ENCODE peak calls at places on chromosomes 6 and 20, in five cellular contexts. Z is progenitor cell of endocrine pancreas, T is foreskin fibroblast, Y is fibroblast of mammary gland, V is cardiac muscle cell. X is an unnamed sample.

GRCh38 chr6:27839303-27840081 is 72.7 kb downstream of the OR2B2 start:
- DNase-seq in V (peak; percentile 76), T (peak; percentile 75), Z (no peak), Y (peak; percentile 96), X (no peak)

GRCh38 chr6:31462026-31462963 is 35.6 kb upstream of the MICB start:
- DNase-seq in V (no peak), Z (no peak), T (peak; percentile 38), Y (peak; percentile 64), X (no peak)

GRCh38 chr6:142773859-142774258 is 171.1 kb downstream of the HIVEP2 start:
- DNase-seq in Y (no peak), T (no peak), Z (no peak), V (no peak), X (no peak)

GRCh38 chr6:135953800-135954199 is 102.3 kb downstream of the PDE7B start:
- DNase-seq in V (no peak), Z (no peak), Y (no peak), T (no peak), X (no peak)

GRCh38 chr20:57844626-57845596 is 135.1 kb upstream of the PMEPA1 start:
- DNase-seq in T (no peak), V (no peak), Z (peak; percentile 3), Y (no peak), X (peak; percentile 63)

GRCh38 chr6:160454303-160454702 is 106.1 kb downstream of the SLC22A3 start:
- DNase-seq in Z (no peak), V (no peak), T (no peak), Y (no peak), X (no peak)

GRCh38 chr6:131160254-131160758 is 25.0 kb downstream of the AKAP7 start:
- DNase-seq in V (no peak), T (no peak), Z (no peak), Y (no peak), X (no peak)

GRCh38 chr6:132357120-132357519 is 44.2 kb downstream of the MOXD1 start:
- DNase-seq in T (no peak), Y (peak; percentile 47), V (peak; percentile 67), Z (no peak), X (no peak)

GRCh38 chr20:51750037-51750769 is 18.0 kb downstream of the ATP9A start:
- DNase-seq in Y (peak; percentile 99), T (peak; percentile 97), V (peak; percentile 92), Z (no peak), X (no peak)

GRCh38 chr6:87825865-87826264 is 123.8 kb upstream of the AKIRIN2 start:
- DNase-seq in Y (no peak), T (no peak), V (no peak), Z (no peak), X (no peak)

GRCh38 chr20:17995967-17996819 is 27.4 kb downstream of the MGME1 start:
- DNase-seq in Y (peak; percentile 86), T (peak; percentile 56), V (peak; percentile 79), Z (no peak), X (no peak)

GRCh38 chr6:135600931-135601330 is 103.4 kb upstream of the AHI1 start:
- DNase-seq in Y (no peak), T (no peak), V (no peak), Z (no peak), X (no peak)

GRCh38 chr6:135586844-135587243 is 89.3 kb upstream of the AHI1 start:
- DNase-seq in V (peak; percentile 42), Y (no peak), T (no peak), Z (no peak), X (no peak)

GRCh38 chr6:89200706-89201215 is 16.4 kb downstream of the GABRR1 start:
- DNase-seq in Z (no peak), T (no peak), V (no peak), Y (no peak), X (no peak)

GRCh38 chr6:11459002-11459658 is 78.4 kb upstream of the TMEM170B start:
- DNase-seq in T (no peak), Y (no peak), Z (no peak), V (no peak), X (no peak)

GRCh38 chr6:113481441-113481840 is 375.7 kb upstream of the MARCKS start:
- DNase-seq in Y (peak; percentile 38), T (no peak), V (no peak), Z (no peak), X (no peak)

GRCh38 chr6:134508862-134509498 is 191.1 kb upstream of the SGK1 start:
- DNase-seq in Z (no peak), Y (no peak), V (no peak), T (no peak), X (no peak)

GRCh38 chr6:142373268-142374089 is 71.7 kb downstream of the ADGRG6 start:
- DNase-seq in Z (no peak), T (no peak), Y (no peak), V (no peak), X (no peak)

GRCh38 chr6:74073429-74073828 is 377.4 kb downstream of the CD109 start:
- DNase-seq in Z (no peak), Y (peak; percentile 91), T (peak; percentile 80), V (peak; percentile 36), X (no peak)

GRCh38 chr20:46127396-46128010 is 9.4 kb downstream of the CD40 start:
- DNase-seq in V (no peak), Z (no peak), Y (no peak), T (no peak), X (no peak)

GRCh38 chr6:138987299-138987642 is 782 bp downstream of the REPS1 start:
- DNase-seq in V (no peak), Z (peak; percentile 14), Y (no peak), T (no peak), X (no peak)

GRCh38 chr6:87575423-87575822 is 14.4 kb downstream of the RARS2 start:
- DNase-seq in Z (no peak), T (no peak), V (no peak), Y (no peak), X (no peak)

GRCh38 chr6:45625191-45625664 is 247.5 kb upstream of the SUPT3H start:
- DNase-seq in Y (peak; percentile 95), V (peak; percentile 62), T (peak; percentile 74), Z (no peak), X (no peak)

GRCh38 chr20:11051146-11051545 is 377.3 kb upstream of the JAG1 start:
- DNase-seq in T (no peak), Y (no peak), Z (no peak), V (peak; percentile 27), X (no peak)

GRCh38 chr20:53834044-53834442 is 236.4 kb downstream of the BCAS1 start:
- DNase-seq in Y (no peak), V (no peak), Z (no peak), T (no peak), X (no peak)

GRCh38 chr6:150269857-150270223 is 99.0 kb upstream of the IYD start:
- DNase-seq in T (no peak), V (no peak), Y (peak; percentile 91), Z (no peak), X (no peak)

GRCh38 chr6:109001554-109001953 is 93.1 kb downstream of the SESN1 start:
- DNase-seq in Y (no peak), Z (no peak), V (peak; percentile 16), T (no peak), X (no peak)

GRCh38 chr20:381581-382290 is 1.2 kb downstream of the TRIB3 start:
- DNase-seq in Z (no peak), V (peak; percentile 81), Y (peak; percentile 73), T (peak; percentile 78), X (peak; percentile 74)

GRCh38 chr6:27861861-27862260 is 50.3 kb downstream of the OR2B2 start:
- DNase-seq in V (no peak), T (no peak), Z (no peak), Y (no peak), X (no peak)

GRCh38 chr6:125549202-125549884 is 200.1 kb upstream of the HEY2 start:
- DNase-seq in T (no peak), Y (no peak), V (no peak), Z (no peak), X (no peak)

GRCh38 chr20:50872562-50873288 is 58.5 kb downstream of the ADNP start:
- DNase-seq in Z (no peak), V (no peak), Y (no peak), T (no peak), X (no peak)

GRCh38 chr6:140537834-140538680 is 1163.6 kb upstream of the CITED2 start:
- DNase-seq in T (peak; percentile 97), Z (no peak), V (peak; percentile 96), Y (peak; percentile 95), X (no peak)

GRCh38 chr20:18057106-18057993 is at the start of gene OVOL2:
- DNase-seq in V (no peak), T (no peak), Y (no peak), Z (peak; percentile 80), X (peak; percentile 82)

GRCh38 chr6:90294989-90295853 is 1.4 kb downstream of the BACH2 start:
- DNase-seq in T (peak; percentile 15), Y (peak; percentile 28), Z (peak; percentile 14), V (peak; percentile 43), X (no peak)

GRCh38 chr6:40517654-40518053 is 69.5 kb downstream of the LRFN2 start:
- DNase-seq in Z (no peak), V (no peak), Y (no peak), T (no peak), X (no peak)

GRCh38 chr6:157381631-157382621 is 936 bp downstream of the ZDHHC14 start:
- DNase-seq in Z (peak; percentile 36), T (peak; percentile 50), V (peak; percentile 60), Y (peak; percentile 37), X (no peak)

GRCh38 chr6:12955996-12956395 is 239.4 kb downstream of the PHACTR1 start:
- DNase-seq in V (no peak), Z (no peak), Y (no peak), T (no peak), X (no peak)
- TF ChIP-seq CTCF in V (no peak), Z (no peak), Y (no peak), T (no peak), X (no peak)

GRCh38 chr6:51866867-51867266 is 220.5 kb downstream of the PKHD1 start:
- DNase-seq in T (no peak), Y (no peak), Z (no peak), V (no peak), X (no peak)
- TF ChIP-seq CTCF in T (no peak), Y (no peak), Z (no peak), V (no peak), X (no peak)

GRCh38 chr6:101633081-101633480 is 239.6 kb downstream of the GRIK2 start:
- DNase-seq in V (no peak), Y (no peak), Z (no peak), T (no peak), X (no peak)

GRCh38 chr6:101626264-101626663 is 232.8 kb downstream of the GRIK2 start:
- DNase-seq in T (no peak), Z (no peak), V (no peak), Y (no peak), X (no peak)

GRCh38 chr6:101630956-101631355 is 237.4 kb downstream of the GRIK2 start:
- DNase-seq in T (no peak), Y (no peak), Z (no peak), V (no peak), X (no peak)
- TF ChIP-seq CTCF in T (no peak), Y (no peak), Z (no peak), V (no peak), X (no peak)

GRCh38 chr6:167921831-167922230 is 75.6 kb upstream of the KIF25 start:
- DNase-seq in Y (no peak), Z (no peak), T (no peak), V (no peak), X (no peak)

GRCh38 chr6:167919349-167919748 is 78.1 kb upstream of the KIF25 start:
- DNase-seq in Z (no peak), Y (no peak), V (no peak), T (no peak), X (no peak)

GRCh38 chr6:167918507-167919278 is 78.8 kb upstream of the KIF25 start:
- DNase-seq in V (no peak), T (no peak), Y (no peak), Z (no peak), X (no peak)

GRCh38 chr6:167917755-167918154 is 79.7 kb upstream of the KIF25 start:
- DNase-seq in V (no peak), T (no peak), Y (no peak), Z (no peak), X (no peak)

GRCh38 chr6:167920165-167920564 is 77.3 kb upstream of the KIF25 start:
- DNase-seq in Z (no peak), T (no peak), V (no peak), Y (no peak), X (no peak)
- TF ChIP-seq CTCF in Z (no peak), T (no peak), V (no peak), Y (no peak), X (no peak)

X was measured in type B pancreatic cell.